ENCODE peak calls at places on chromosomes 12 and 14, in nine cellular contexts. O is tibial artery, I is uterus, M is A549, A is bronchial epithelial cell, G is A172, D is amygdala, U is nucleus accumbens, J is Right ventricle myocardium superior. V is an unnamed sample.

GRCh38 chr12:54870617-54871016 is 16.3 kb downstream of the MUCL1 start:
- DNase-seq in O (no peak), I (no peak), M (no peak), A (peak; percentile 74), G (no peak), D (no peak), U (no peak), J (no peak), V (no peak)

GRCh38 chr12:127455347-127456265 is 811.4 kb upstream of the TMEM132C start:
- DNase-seq in O (no peak), I (no peak), M (no peak), A (no peak), G (no peak), D (no peak), U (no peak), J (no peak), V (no peak)

GRCh38 chr12:77120156-77120555 is 54.8 kb upstream of the E2F7 start:
- DNase-seq in O (no peak), I (no peak), M (no peak), A (peak; percentile 81), G (peak; percentile 42), D (no peak), U (no peak), J (no peak), V (no peak)

GRCh38 chr12:107356266-107356936 is 263.1 kb upstream of the CRY1 start:
- DNase-seq in O (no peak), I (no peak), M (no peak), A (peak; percentile 80), G (peak; percentile 84), D (no peak), U (no peak), J (no peak), V (no peak)

GRCh38 chr14:49692191-49692757 is 646 bp upstream of the KLHDC1 start:
- DNase-seq in O (no peak), I (no peak), M (no peak), A (peak; percentile 33), G (no peak), D (no peak), U (no peak), J (no peak), V (no peak)

GRCh38 chr12:93777249-93777648 is 100.1 kb downstream of the CRADD start:
- DNase-seq in O (no peak), I (no peak), M (no peak), A (no peak), G (no peak), D (no peak), U (no peak), J (no peak), V (no peak)

GRCh38 chr12:91854725-91855124 is 290.9 kb downstream of the BTG1 start:
- DNase-seq in O (no peak), I (peak; percentile 60), M (no peak), A (no peak), G (no peak), D (no peak), U (no peak), J (no peak), V (no peak)

GRCh38 chr12:108620236-108620879 is 13.3 kb downstream of the SELPLG start:
- DNase-seq in O (no peak), I (no peak), M (no peak), A (no peak), G (no peak), D (no peak), U (no peak), J (no peak), V (no peak)

GRCh38 chr12:106145539-106146447 is 7.0 kb upstream of the NUAK1 start:
- DNase-seq in O (no peak), I (no peak), M (no peak), A (no peak), G (peak; percentile 52), D (peak; percentile 28), U (peak; percentile 69), J (peak; percentile 55), V (no peak)

GRCh38 chr12:43115441-43116160 is 436.4 kb downstream of the ADAMTS20 start:
- DNase-seq in O (no peak), I (no peak), M (no peak), A (peak; percentile 60), G (no peak), D (no peak), U (no peak), J (no peak), V (no peak)

GRCh38 chr14:65131176-65131765 is 29.0 kb upstream of the MAX start:
- DNase-seq in O (no peak), I (no peak), M (no peak), A (peak; percentile 90), G (no peak), D (no peak), U (no peak), J (no peak), V (peak; percentile 52)